ENCODE peak calls at places on chromosomes 12 and 14, in six cellular contexts. M, H, Z, J, X and V are unnamed samples.

GRCh38 chr14:69027242-69027913 is 48.3 kb upstream of the ACTN1 start:
- DNase-seq in M (no peak), J (no peak), H (no peak), X (no peak), Z (no peak), V (no peak)

GRCh38 chr12:120356567-120357030 is 12.4 kb downstream of the MSI1 start:
- DNase-seq in M (peak; percentile 82), H (peak; percentile 83), J (peak; percentile 41), X (peak; percentile 86), Z (peak; percentile 81), V (peak; percentile 36)

GRCh38 chr12:93979189-93979588 is 169.2 kb upstream of the PLXNC1 start:
- DNase-seq in M (no peak), Z (peak; percentile 33), J (no peak), H (no peak), X (peak; percentile 70), V (no peak)

GRCh38 chr14:20343092-20343854 is at the start of gene PARP2:
- DNase-seq in H (peak; percentile 99), X (peak; percentile 100), J (peak; percentile 99), Z (peak; percentile 93), M (peak; percentile 96), V (peak; percentile 92)

GRCh38 chr12:13368431-13368830 is 171.9 kb downstream of the EMP1 start:
- DNase-seq in X (no peak), Z (no peak), H (no peak), M (no peak), J (no peak), V (no peak)

GRCh38 chr12:4443616-4444015 is 2.0 kb downstream of the FGF6 start:
- DNase-seq in H (peak; percentile 60), M (no peak), Z (no peak), X (no peak), J (no peak), V (no peak)

GRCh38 chr14:54343276-54344121 is 53.3 kb upstream of the CDKN3 start:
- DNase-seq in M (no peak), J (no peak), H (no peak), X (peak; percentile 84), Z (no peak), V (no peak)

GRCh38 chr14:72638021-72638420 is 255.9 kb downstream of the DPF3 start:
- DNase-seq in J (peak; percentile 81), M (no peak), X (peak; percentile 48), H (no peak), Z (no peak), V (no peak)

GRCh38 chr12:34287986-34288962 is 266.0 kb downstream of the ALG10 start:
- DNase-seq in M (no peak), Z (no peak), X (no peak), H (no peak), J (no peak), V (no peak)

GRCh38 chr12:67625004-67625403 is 23.5 kb upstream of the DYRK2 start:
- DNase-seq in H (no peak), J (no peak), Z (no peak), M (no peak), X (peak; percentile 17), V (no peak)

GRCh38 chr14:30210630-30211029 is 283.0 kb upstream of the PRKD1 start:
- DNase-seq in Z (no peak), M (no peak), H (no peak), J (no peak), X (no peak), V (no peak)

GRCh38 chr12:3122841-3123678 is 45.9 kb downstream of the TSPAN9 start:
- DNase-seq in H (no peak), Z (no peak), J (no peak), X (peak; percentile 69), M (no peak), V (no peak)

GRCh38 chr14:89017417-89017816 is 193.0 kb downstream of the TTC8 start:
- DNase-seq in X (no peak), J (no peak), Z (no peak), M (no peak), H (no peak), V (no peak)

GRCh38 chr12:103751171-103751570 is 89.9 kb downstream of the NT5DC3 start:
- DNase-seq in H (no peak), M (no peak), Z (no peak), X (no peak), J (no peak), V (no peak)

GRCh38 chr12:65892905-65893304 is 68.6 kb downstream of the HMGA2 start:
- DNase-seq in H (no peak), M (no peak), J (no peak), Z (no peak), X (peak; percentile 66), V (no peak)

GRCh38 chr12:42809226-42809625 is 219.7 kb upstream of the PRICKLE1 start:
- DNase-seq in J (no peak), Z (no peak), M (no peak), X (peak; percentile 65), H (no peak), V (no peak)

GRCh38 chr14:65332141-65332871 is 80.2 kb upstream of the FUT8 start:
- DNase-seq in X (peak; percentile 26), J (no peak), H (no peak), Z (no peak), M (no peak), V (no peak)

GRCh38 chr12:113537751-113538087 is 66.0 kb upstream of the LHX5 start:
- DNase-seq in X (no peak), M (no peak), Z (no peak), J (no peak), H (no peak), V (no peak)
- TF ChIP-seq CTCF in X (no peak), M (no peak), Z (no peak), J (no peak), H (no peak), V (no peak)

GRCh38 chr12:10753066-10753465 is 29.9 kb upstream of the YBX3 start:
- DNase-seq in H (no peak), J (peak; percentile 16), M (no peak), X (peak; percentile 83), Z (no peak), V (no peak)

GRCh38 chr12:10747730-10748129 is 24.6 kb upstream of the YBX3 start:
- DNase-seq in M (no peak), H (no peak), J (no peak), X (no peak), Z (no peak), V (no peak)

GRCh38 chr12:10749700-10750384 is 26.7 kb upstream of the YBX3 start:
- DNase-seq in J (peak; percentile 86), M (peak; percentile 58), X (peak; percentile 97), Z (peak; percentile 69), H (peak; percentile 73), V (peak; percentile 68)

GRCh38 chr12:10756194-10756593 is 33.1 kb upstream of the YBX3 start:
- DNase-seq in Z (no peak), H (no peak), X (no peak), J (no peak), M (no peak), V (no peak)

DNA sequence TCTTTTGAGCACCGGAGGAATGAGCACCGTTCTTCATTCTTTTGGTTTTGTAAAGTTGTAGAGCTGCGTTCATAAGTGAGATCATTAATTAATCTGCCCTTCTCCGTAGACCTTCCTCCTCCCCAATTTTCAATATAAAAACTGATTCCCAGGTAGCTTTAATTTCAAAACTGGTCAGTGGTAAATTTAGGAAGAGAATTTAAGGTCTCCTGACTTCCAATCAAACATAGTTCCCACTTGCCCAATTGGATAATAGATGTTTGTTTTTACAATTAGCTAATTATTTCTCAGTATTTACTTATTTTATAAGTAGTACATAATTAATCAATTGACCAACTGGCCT is 27.2 kb upstream of the YBX3 start:
- DNase-seq in H (no peak), M (no peak), J (no peak), Z (no peak), X (no peak), V (no peak)
- TF ChIP-seq CTCF in H (no peak), M (no peak), J (no peak), Z (no peak), X (no peak), V (no peak)

GRCh38 chr14:104792945-104793702 is 2.4 kb downstream of the AKT1 start:
- DNase-seq in J (no peak), X (no peak), Z (no peak), M (no peak), H (no peak), V (no peak)
- TF ChIP-seq CTCF in J (peak; percentile 10), X (peak; percentile 13), Z (no peak), M (no peak), H (peak; percentile 33), V (no peak)

GRCh38 chr14:90814806-90815566 is 1.2 kb downstream of the TTC7B start:
- DNase-seq in H (no peak), Z (no peak), X (no peak), M (no peak), J (no peak), V (no peak)

GRCh38 chr14:90816686-90817436 is 631 bp upstream of the TTC7B start:
- DNase-seq in Z (no peak), X (no peak), H (no peak), M (no peak), J (no peak), V (no peak)

GRCh38 chr14:90818715-90819114 is 2.5 kb upstream of the TTC7B start:
- DNase-seq in X (no peak), H (no peak), M (no peak), Z (no peak), J (no peak), V (no peak)

GRCh38 chr14:90815567-90815816 is 738 bp downstream of the TTC7B start:
- DNase-seq in H (no peak), Z (no peak), X (no peak), M (no peak), J (no peak), V (no peak)

DNA sequence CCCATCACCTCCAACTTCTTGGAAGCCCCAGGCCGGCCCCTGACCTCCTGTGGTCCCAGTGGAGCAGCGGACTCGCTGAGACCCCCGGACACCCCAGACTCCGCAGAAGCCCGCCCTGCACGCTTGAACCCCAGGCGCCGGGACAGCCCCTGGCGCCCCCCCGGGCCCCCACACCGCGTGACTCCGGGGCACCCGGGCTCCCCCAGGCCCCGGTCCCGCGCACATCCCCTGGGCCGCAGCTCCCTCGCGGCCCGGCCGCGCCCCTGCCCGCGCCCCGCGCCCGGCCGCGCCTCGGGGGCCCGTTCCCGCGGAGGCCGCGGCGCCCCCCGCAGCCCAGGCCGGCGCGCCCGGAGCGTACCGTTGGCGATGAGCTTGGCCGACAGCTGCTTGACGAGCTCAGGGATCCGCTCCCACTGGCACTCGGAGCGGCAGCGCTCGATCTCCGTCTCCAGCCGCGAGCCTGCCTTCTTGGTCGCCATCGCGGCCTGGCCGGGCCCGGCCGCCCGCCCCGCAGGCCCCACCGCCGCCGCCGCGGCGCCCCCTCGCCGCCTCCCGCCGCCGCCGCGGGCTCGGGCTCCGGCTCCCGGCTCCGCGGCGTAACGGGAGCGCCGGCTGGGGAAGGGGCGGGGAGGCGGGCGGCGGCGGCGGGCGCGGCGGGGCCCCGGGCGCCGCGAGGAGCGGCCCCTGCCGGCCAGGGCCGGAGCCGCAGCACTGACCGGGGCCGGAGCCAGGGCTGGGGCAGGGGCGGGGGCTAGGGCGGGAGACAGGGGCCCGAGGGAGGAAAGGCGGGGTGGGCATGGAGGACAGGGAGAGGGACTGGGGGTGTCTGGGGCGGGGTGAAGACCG is at the start of gene TTC7B:
- DNase-seq in X (peak; percentile 49), H (no peak), J (no peak), M (no peak), Z (peak; percentile 84), V (no peak)
- TF ChIP-seq CTCF in X (peak; percentile 29), H (peak; percentile 45), J (peak; percentile 36), M (no peak), Z (peak; percentile 62), V (no peak)